ENCODE peak calls at places on chromosome 14, in five cellular contexts. One of them, this sample, is unnamed. For H3K4me1, the result is how much of the 10 kb centered on the place peaks cover.

GRCh38 chr14:105094193-105094907 is 29.1 kb upstream of the GPR132 start:
- DNase-seq in A549: no peak
- DNase-seq in GM12878: no peak
- DNase-seq in lung: peak
- DNase-seq in testis: no peak
- DNase-seq in this sample: no peak

GRCh38 chr14:103161054-103161397 is 37.8 kb downstream of the TNFAIP2 start:
- DNase-seq in A549: no peak
- DNase-seq in GM12878: no peak
- DNase-seq in lung: no peak
- DNase-seq in testis: no peak
- DNase-seq in this sample: no peak

GRCh38 chr14:48914921-48915320 is 671.3 kb downstream of the RPS29 start:
- DNase-seq in A549: no peak
- DNase-seq in GM12878: no peak
- DNase-seq in lung: no peak
- DNase-seq in testis: no peak
- DNase-seq in this sample: no peak

GRCh38 chr14:58488550-58488949 is 61.0 kb downstream of the KIAA0586 start:
- DNase-seq in A549: no peak
- DNase-seq in GM12878: no peak
- DNase-seq in lung: no peak
- DNase-seq in testis: no peak
- DNase-seq in this sample: no peak

GRCh38 chr14:76773188-76773885 is 12.1 kb downstream of the VASH1 start:
- DNase-seq in A549: peak
- DNase-seq in GM12878: no peak
- DNase-seq in lung: peak
- DNase-seq in testis: peak
- DNase-seq in this sample: no peak

GRCh38 chr14:106459971-106460730 is 933.8 kb downstream of the TMEM121 start:
- DNase-seq in A549: peak
- DNase-seq in GM12878: no peak
- DNase-seq in lung: no peak
- DNase-seq in testis: peak
- DNase-seq in this sample: peak

GRCh38 chr14:20219033-20219432 is 4.5 kb upstream of the OR11H6 start:
- DNase-seq in A549: peak
- DNase-seq in GM12878: no peak
- DNase-seq in lung: no peak
- DNase-seq in testis: no peak
- DNase-seq in this sample: no peak

GRCh38 chr14:33165144-33165925 is 226.7 kb downstream of the NPAS3 start:
- DNase-seq in A549: no peak
- DNase-seq in GM12878: no peak
- DNase-seq in lung: no peak
- DNase-seq in testis: no peak
- DNase-seq in this sample: peak

GRCh38 chr14:39109893-39110715 is 4.0 kb upstream of the GEMIN2 start:
- DNase-seq in A549: no peak
- DNase-seq in GM12878: no peak
- DNase-seq in lung: no peak
- DNase-seq in testis: no peak
- DNase-seq in this sample: no peak

GRCh38 chr14:71623939-71624338 is 308.3 kb upstream of the RGS6 start:
- DNase-seq in A549: no peak
- DNase-seq in GM12878: no peak
- DNase-seq in lung: no peak
- DNase-seq in testis: no peak
- DNase-seq in this sample: no peak

GRCh38 chr14:52711666-52712065 is 4.7 kb downstream of the PSMC6 start:
- DNase-seq in A549: no peak
- DNase-seq in GM12878: no peak
- DNase-seq in lung: no peak
- DNase-seq in testis: no peak
- DNase-seq in this sample: no peak

GRCh38 chr14:56703947-56704346 is 106.3 kb downstream of the OTX2 start:
- DNase-seq in A549: no peak
- DNase-seq in GM12878: no peak
- DNase-seq in lung: no peak
- DNase-seq in testis: no peak
- DNase-seq in this sample: no peak

GRCh38 chr14:104933721-104934379 is 9.2 kb downstream of the PLD4 start:
- DNase-seq in A549: no peak
- DNase-seq in GM12878: no peak
- DNase-seq in lung: no peak
- DNase-seq in testis: no peak
- DNase-seq in this sample: no peak

GRCh38 chr14:106210650-106211049 is 684.3 kb downstream of the TMEM121 start:
- DNase-seq in A549: no peak
- DNase-seq in GM12878: no peak
- DNase-seq in lung: no peak
- DNase-seq in testis: peak
- DNase-seq in this sample: peak

GRCh38 chr14:77105554-77105953 is 7.5 kb downstream of the CIPC start:
- DNase-seq in A549: no peak
- DNase-seq in GM12878: no peak
- DNase-seq in lung: no peak
- DNase-seq in testis: no peak
- DNase-seq in this sample: no peak

GRCh38 chr14:24098927-24099813 is 5.1 kb downstream of the PCK2 start:
- DNase-seq in A549: no peak
- DNase-seq in GM12878: no peak
- DNase-seq in lung: no peak
- DNase-seq in testis: no peak
- DNase-seq in this sample: no peak

GRCh38 chr14:88305923-88306322 is 17.1 kb downstream of the KCNK10 start:
- DNase-seq in A549: no peak
- DNase-seq in GM12878: no peak
- DNase-seq in lung: no peak
- DNase-seq in testis: no peak
- DNase-seq in this sample: no peak

GRCh38 chr14:31877333-31877798 is 199.7 kb upstream of the ARHGAP5 start:
- DNase-seq in A549: no peak
- DNase-seq in GM12878: no peak
- DNase-seq in lung: no peak
- DNase-seq in testis: no peak
- DNase-seq in this sample: peak

GRCh38 chr14:97218713-97219355 is 421.7 kb downstream of the VRK1 start:
- DNase-seq in A549: peak
- DNase-seq in GM12878: no peak
- DNase-seq in lung: no peak
- DNase-seq in testis: peak
- DNase-seq in this sample: no peak
- H3K4me3 ChIP-seq in A549: peak
- H3K4me3 ChIP-seq in GM12878: no peak
- H3K4me3 ChIP-seq in lung: no peak
- H3K4me3 ChIP-seq in testis: peak
- H3K4me3 ChIP-seq in this sample: no peak

GRCh38 chr14:64061115-64061514 is 208.3 kb downstream of the SYNE2 start:
- DNase-seq in A549: no peak
- DNase-seq in GM12878: no peak
- DNase-seq in lung: no peak
- DNase-seq in testis: no peak
- DNase-seq in this sample: no peak

GRCh38 chr14:64060199-64060545 is 207.4 kb downstream of the SYNE2 start:
- DNase-seq in A549: no peak
- DNase-seq in GM12878: no peak
- DNase-seq in lung: no peak
- DNase-seq in testis: no peak
- DNase-seq in this sample: no peak

GRCh38 chr14:64061706-64062105 is 208.9 kb downstream of the SYNE2 start:
- DNase-seq in A549: no peak
- DNase-seq in GM12878: no peak
- DNase-seq in lung: no peak
- DNase-seq in testis: no peak
- DNase-seq in this sample: no peak

GRCh38 chr14:64059454-64060198 is 206.8 kb downstream of the SYNE2 start:
- DNase-seq in A549: no peak
- DNase-seq in GM12878: no peak
- DNase-seq in lung: no peak
- DNase-seq in testis: no peak
- DNase-seq in this sample: peak

GRCh38 chr14:64060648-64061096 is 207.9 kb downstream of the SYNE2 start:
- DNase-seq in A549: peak
- DNase-seq in GM12878: no peak
- DNase-seq in lung: no peak
- DNase-seq in testis: peak
- DNase-seq in this sample: peak
- H3K27ac ChIP-seq in A549: no peak
- H3K27ac ChIP-seq in GM12878: no peak
- H3K27ac ChIP-seq in lung: no peak
- H3K27ac ChIP-seq in testis: no peak
- H3K27ac ChIP-seq in this sample: no peak

DNA sequence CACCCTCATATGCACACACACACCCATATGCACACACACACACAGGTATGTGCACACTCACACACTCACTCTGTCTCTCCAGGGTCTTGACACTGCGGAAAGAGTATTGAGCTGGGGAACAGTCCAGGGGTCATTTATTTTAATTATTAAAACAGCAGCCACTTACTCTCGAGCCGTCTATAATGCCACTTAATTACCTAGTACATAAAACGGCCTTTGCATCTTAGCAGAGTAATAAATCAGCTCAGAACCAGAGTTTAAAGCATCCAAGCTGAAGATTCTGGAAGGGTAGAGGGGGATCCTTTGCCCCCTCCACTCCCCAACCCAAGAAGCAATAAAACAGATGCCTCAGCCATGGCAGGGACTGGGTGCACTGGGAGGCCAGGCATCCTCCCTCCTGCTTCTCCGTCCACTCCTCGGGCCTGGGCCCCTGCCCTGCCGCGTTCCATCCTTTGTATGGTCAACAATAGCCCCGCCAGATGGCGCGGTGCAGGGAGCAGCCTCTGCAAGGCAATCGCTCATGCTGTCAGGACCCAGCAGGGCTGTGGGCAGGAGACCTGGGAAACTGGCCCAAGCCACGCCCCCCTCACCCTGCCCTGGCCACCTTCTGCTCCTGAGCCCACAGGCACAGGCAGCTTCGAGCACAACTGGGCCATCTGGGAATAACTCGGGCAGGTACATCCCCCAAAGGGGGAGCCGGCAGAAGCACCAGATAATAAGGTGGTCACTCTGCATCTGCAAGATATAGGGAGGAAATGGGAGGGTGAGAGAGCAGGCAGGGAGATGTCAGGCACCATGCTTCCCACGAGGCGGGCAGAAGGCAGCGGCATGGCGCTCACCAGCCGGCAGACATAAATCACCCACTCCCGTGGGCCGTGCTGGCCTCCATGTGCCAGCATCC is 40.9 kb downstream of the CCDC85C start:
- DNase-seq in A549: peak
- DNase-seq in GM12878: no peak
- DNase-seq in lung: peak
- DNase-seq in testis: peak
- DNase-seq in this sample: peak
- H3K4me1 ChIP-seq in A549: half or more
- H3K4me1 ChIP-seq in GM12878: under half
- H3K4me1 ChIP-seq in lung: under half
- H3K4me1 ChIP-seq in testis: under half
- H3K4me1 ChIP-seq in this sample: under half

GRCh38 chr14:61532818-61533217 is 162.5 kb upstream of the HIF1A start:
- DNase-seq in A549: no peak
- DNase-seq in GM12878: no peak
- DNase-seq in lung: no peak
- DNase-seq in testis: no peak
- DNase-seq in this sample: no peak
- H3K4me3 ChIP-seq in A549: no peak
- H3K4me3 ChIP-seq in GM12878: no peak
- H3K4me3 ChIP-seq in lung: no peak
- H3K4me3 ChIP-seq in testis: no peak
- H3K4me3 ChIP-seq in this sample: no peak

GRCh38 chr14:75141967-75142366 is 15.1 kb upstream of the NEK9 start:
- DNase-seq in A549: peak
- DNase-seq in GM12878: no peak
- DNase-seq in lung: no peak
- DNase-seq in testis: peak
- DNase-seq in this sample: peak
- H3K27ac ChIP-seq in A549: no peak
- H3K27ac ChIP-seq in GM12878: no peak
- H3K27ac ChIP-seq in lung: no peak
- H3K27ac ChIP-seq in testis: peak
- H3K27ac ChIP-seq in this sample: no peak

GRCh38 chr14:94517641-94518257 is 8.5 kb upstream of the SERPINA12 start:
- DNase-seq in A549: no peak
- DNase-seq in GM12878: no peak
- DNase-seq in lung: no peak
- DNase-seq in testis: no peak
- DNase-seq in this sample: no peak

GRCh38 chr14:94515426-94515825 is 6.2 kb upstream of the SERPINA12 start:
- DNase-seq in A549: no peak
- DNase-seq in GM12878: no peak
- DNase-seq in lung: no peak
- DNase-seq in testis: no peak
- DNase-seq in this sample: no peak

GRCh38 chr14:94517248-94517640 is 8.0 kb upstream of the SERPINA12 start:
- DNase-seq in A549: no peak
- DNase-seq in GM12878: no peak
- DNase-seq in lung: no peak
- DNase-seq in testis: no peak
- DNase-seq in this sample: no peak

GRCh38 chr14:94515856-94516255 is 6.6 kb upstream of the SERPINA12 start:
- DNase-seq in A549: no peak
- DNase-seq in GM12878: no peak
- DNase-seq in lung: no peak
- DNase-seq in testis: no peak
- DNase-seq in this sample: no peak

GRCh38 chr14:94514351-94514750 is 5.1 kb upstream of the SERPINA12 start:
- DNase-seq in A549: no peak
- DNase-seq in GM12878: no peak
- DNase-seq in lung: no peak
- DNase-seq in testis: no peak
- DNase-seq in this sample: no peak
- H3K4me1 ChIP-seq in A549: under half
- H3K4me1 ChIP-seq in GM12878: under half
- H3K4me1 ChIP-seq in lung: under half
- H3K4me1 ChIP-seq in testis: under half
- H3K4me1 ChIP-seq in this sample: under half

DNA sequence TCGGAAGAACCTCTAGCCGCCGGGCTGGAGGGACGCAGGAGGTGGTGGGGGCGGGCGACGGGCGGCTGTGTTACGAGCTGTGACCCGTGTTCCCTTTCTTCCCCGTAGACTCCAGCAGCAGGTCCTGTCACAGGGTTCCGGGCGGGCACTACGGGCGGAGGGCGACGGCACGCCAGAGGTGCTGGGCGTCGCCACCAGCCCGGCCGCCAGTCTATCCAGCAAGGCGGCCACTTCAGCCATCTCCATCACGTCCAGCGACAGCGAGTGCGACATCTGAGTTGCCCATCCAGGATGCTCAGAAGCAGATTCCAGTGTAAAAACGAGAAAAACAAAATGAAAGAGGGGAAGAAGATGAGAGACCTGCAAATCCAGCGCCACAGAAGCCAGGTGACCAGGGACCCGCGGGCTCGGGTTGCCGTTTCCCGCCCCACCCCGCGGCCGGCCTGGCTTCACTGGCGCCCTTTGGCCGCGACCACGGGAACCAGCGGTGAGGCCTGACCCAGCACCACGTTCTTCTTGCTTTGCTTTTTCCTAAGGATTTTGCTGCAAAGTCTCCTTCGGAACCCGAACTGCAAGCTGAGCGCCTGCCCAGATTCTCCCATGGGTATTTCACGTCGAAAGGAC is 2.1 kb downstream of the SIX6 start:
- DNase-seq in A549: no peak
- DNase-seq in GM12878: no peak
- DNase-seq in lung: no peak
- DNase-seq in testis: no peak
- DNase-seq in this sample: no peak
- H3K4me3 ChIP-seq in A549: no peak
- H3K4me3 ChIP-seq in GM12878: no peak
- H3K4me3 ChIP-seq in lung: peak
- H3K4me3 ChIP-seq in testis: peak
- H3K4me3 ChIP-seq in this sample: no peak